ENCODE peak calls at places on chromosomes 13 and 19, in five cellular contexts. W is fibroblast of lung, P is kidney, S is IMR-90, Q is endothelial cell of umbilical vein. J is an unnamed sample.

GRCh38 chr13:83184819-83185218 is 697.5 kb downstream of the SLITRK1 start:
- DNase-seq in W (peak; percentile 29), S (peak; percentile 79), Q (no peak), P (no peak), J (peak; percentile 90)

GRCh38 chr13:102236830-102237621 is 164.8 kb downstream of the FGF14 start:
- DNase-seq in W (no peak), Q (no peak), S (no peak), P (no peak), J (no peak)

GRCh38 chr19:1336079-1336684 is 47.5 kb upstream of the NDUFS7 start:
- DNase-seq in P (no peak), S (no peak), Q (no peak), W (no peak), J (no peak)

GRCh38 chr13:94902722-94903407 is 190.5 kb upstream of the SOX21 start:
- DNase-seq in S (no peak), P (no peak), W (no peak), Q (no peak), J (no peak)

GRCh38 chr19:53308339-53308811 is 25.2 kb upstream of the ZNF845 start:
- DNase-seq in Q (peak; percentile 6), W (no peak), S (no peak), P (no peak), J (peak; percentile 48)

GRCh38 chr13:52882803-52883202 is 34.4 kb upstream of the PCDH8 start:
- DNase-seq in Q (no peak), S (no peak), P (no peak), W (no peak), J (no peak)

GRCh38 chr19:49692102-49692599 is 1.2 kb downstream of the CPT1C start:
- DNase-seq in S (no peak), W (no peak), P (no peak), Q (no peak), J (no peak)

GRCh38 chr13:99307648-99308339 is 595 bp upstream of the GPR183 start:
- DNase-seq in S (peak; percentile 83), P (no peak), W (peak; percentile 90), Q (peak; percentile 84), J (peak; percentile 72)

GRCh38 chr13:30156270-30156669 is 151.1 kb downstream of the KATNAL1 start:
- DNase-seq in Q (no peak), P (no peak), W (no peak), S (peak; percentile 33), J (no peak)

GRCh38 chr13:29125934-29126424 is 305.8 kb downstream of the MTUS2 start:
- DNase-seq in S (no peak), P (no peak), W (no peak), Q (no peak), J (no peak)

DNA sequence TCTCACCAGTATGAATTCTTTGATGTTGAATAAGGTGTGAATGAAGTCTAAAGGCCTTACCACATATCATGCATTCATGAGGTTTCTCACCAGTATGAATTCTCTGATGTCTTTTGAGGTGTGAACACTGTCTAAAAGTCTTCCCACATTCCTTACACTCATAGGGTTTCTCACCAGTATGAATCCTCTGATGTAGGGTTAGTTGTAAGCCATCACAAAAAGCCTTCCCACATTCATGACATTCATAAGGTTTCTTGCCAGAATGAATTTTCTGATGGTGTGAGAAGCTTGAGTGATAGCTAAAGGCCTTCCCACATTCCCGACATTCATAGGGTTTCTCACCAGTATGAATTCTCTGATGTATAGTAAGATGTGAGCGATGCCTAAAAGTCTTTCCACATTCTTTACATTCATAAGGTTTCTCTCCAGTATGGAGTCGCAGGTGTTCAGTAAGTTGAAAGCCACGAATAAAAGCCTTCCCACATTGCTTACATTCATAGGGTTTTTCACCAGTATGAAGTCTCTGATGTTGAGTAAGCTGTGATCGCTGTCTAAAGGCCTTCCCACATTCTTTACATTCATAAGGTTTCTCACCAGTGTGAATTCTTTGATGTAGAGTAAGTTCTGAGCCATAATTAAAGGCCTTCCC is 27.7 kb downstream of the ZNF461 start:
- DNase-seq in S (no peak), Q (peak; percentile 1), P (no peak), W (peak; percentile 4), J (no peak)
- H3K9me3 ChIP-seq in S (peaks cover 80% of the 10 kb centered on the region), Q (peaks cover 8% of the 10 kb centered on the region), P (peaks cover 70% of the 10 kb centered on the region), W (no peaks in the 10 kb centered on the region), J (peaks cover 99% of the 10 kb centered on the region)

GRCh38 chr19:44774614-44775013 is 3.1 kb upstream of the CBLC start:
- DNase-seq in Q (no peak), S (no peak), P (no peak), W (no peak), J (no peak)
- H3K9ac ChIP-seq in Q (no peak overlapping the region), S (peak overlapping the region; percentile 61), P (no peak overlapping the region), W (no peak overlapping the region), J (no peak overlapping the region)

DNA sequence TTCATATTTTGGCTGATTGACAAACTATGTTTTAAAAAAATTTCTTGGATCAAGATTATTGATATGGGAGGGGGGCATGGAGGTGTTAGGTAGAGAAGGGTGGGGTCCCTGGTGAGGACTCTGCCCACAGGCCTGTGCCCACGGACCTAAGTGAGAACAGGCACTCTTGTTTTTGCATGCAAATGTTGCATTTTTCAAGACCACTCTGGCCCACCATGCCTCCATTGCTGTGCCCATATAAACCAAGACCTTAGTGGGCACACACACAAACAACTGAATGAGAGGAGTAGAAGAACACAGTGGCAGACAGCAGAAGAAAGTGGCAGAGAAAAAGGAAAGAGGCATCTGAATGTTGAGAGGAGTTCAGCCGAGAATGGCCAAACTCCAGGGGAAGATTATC is 69.6 kb upstream of the ZNF98 start:
- DNase-seq in Q (no peak), S (no peak), P (no peak), W (no peak), J (no peak)
- H3K9me3 ChIP-seq in Q (no peaks in the 10 kb centered on the region), S (peaks cover 25% of the 10 kb centered on the region), P (peaks cover 4% of the 10 kb centered on the region), W (no peaks in the 10 kb centered on the region), J (peaks cover 80% of the 10 kb centered on the region)

GRCh38 chr13:40586886-40587285 is 79.6 kb downstream of the FOXO1 start:
- DNase-seq in Q (peak; percentile 45), P (no peak), S (no peak), W (no peak), J (no peak)

GRCh38 chr13:40590112-40590862 is 76.2 kb downstream of the FOXO1 start:
- DNase-seq in Q (no peak), W (no peak), S (no peak), P (no peak), J (no peak)

GRCh38 chr13:40589285-40590109 is 76.9 kb downstream of the FOXO1 start:
- DNase-seq in S (no peak), Q (peak; percentile 94), P (no peak), W (peak; percentile 77), J (no peak)

GRCh38 chr13:40585911-40586471 is 80.5 kb downstream of the FOXO1 start:
- DNase-seq in S (no peak), W (no peak), Q (peak; percentile 85), P (no peak), J (no peak)

GRCh38 chr13:40588101-40588500 is 78.3 kb downstream of the FOXO1 start:
- DNase-seq in Q (no peak), S (no peak), P (no peak), W (no peak), J (no peak)
- H3K9ac ChIP-seq in Q (no peak overlapping the region), S (no peak overlapping the region), P (no peak overlapping the region), W (no peak overlapping the region), J (no peak overlapping the region)

DNA sequence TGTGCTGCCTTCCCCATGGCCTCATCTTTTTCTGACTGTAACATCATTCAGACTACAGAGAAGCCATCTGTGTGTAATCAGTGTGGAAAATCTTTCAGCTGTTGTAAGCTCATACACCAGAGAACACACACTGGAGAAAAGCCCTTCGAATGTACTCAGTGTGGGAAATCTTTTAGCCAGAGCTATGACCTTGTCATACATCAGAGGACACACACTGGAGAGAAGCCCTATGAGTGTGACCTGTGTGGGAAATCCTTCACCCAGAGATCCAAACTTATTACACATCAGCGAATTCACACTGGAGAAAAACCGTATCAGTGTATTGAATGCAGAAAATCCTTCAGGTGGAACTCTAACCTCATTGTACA is 17.2 kb upstream of the ZNF8 start:
- DNase-seq in P (no peak), S (no peak), W (peak; percentile 20), Q (no peak), J (no peak)
- H3K9me3 ChIP-seq in P (peaks cover 68% of the 10 kb centered on the region), S (peaks cover 98% of the 10 kb centered on the region), W (peaks cover 20% of the 10 kb centered on the region), Q (peaks cover 47% of the 10 kb centered on the region), J (peaks cover 100% of the 10 kb centered on the region)

GRCh38 chr19:40576181-40576584 is 490 bp upstream of the SHKBP1 start:
- DNase-seq in W (no peak), S (no peak), Q (no peak), P (no peak), J (no peak)
- H3K9ac ChIP-seq in W (no peak overlapping the region), S (no peak overlapping the region), Q (peak overlapping the region; percentile 5), P (no peak overlapping the region), J (peak overlapping the region; percentile 34)

DNA sequence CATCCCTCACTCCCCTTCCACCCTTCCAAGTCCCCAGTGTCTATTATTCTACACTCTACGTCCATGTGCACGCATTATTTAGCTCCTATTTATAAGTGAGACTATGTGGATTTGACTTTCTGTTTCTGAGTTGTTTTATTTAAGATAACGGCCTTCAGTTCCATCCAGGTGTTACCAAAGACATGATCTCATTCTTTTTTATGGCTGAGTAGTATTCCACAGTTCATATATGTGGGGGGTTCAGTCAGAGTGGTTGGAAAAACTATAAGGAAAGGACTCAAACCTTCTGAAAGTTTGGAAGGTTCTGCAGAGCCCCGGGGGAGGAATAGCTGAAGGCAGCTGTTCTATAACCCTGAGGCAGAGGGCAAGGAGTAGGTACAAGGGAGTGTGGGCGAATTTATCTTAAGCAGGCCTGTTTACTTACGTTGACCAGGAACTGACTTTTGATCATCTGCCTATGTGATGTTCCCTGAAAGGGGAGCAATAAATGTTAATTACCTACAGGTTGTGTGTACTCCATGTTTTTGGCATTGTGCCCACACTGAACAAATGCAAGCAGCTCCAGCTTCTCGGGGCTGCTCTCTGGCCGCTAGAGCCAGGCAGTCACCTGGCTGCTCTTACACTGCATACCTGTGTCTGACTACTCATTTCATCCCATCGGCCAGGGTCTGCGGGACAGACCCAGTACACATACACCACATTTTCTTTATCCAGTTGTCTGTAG is 13.5 kb upstream of the ADGRE1 start:
- DNase-seq in S (no peak), W (no peak), P (no peak), Q (no peak), J (no peak)
- H3K9me3 ChIP-seq in S (peaks cover 8% of the 10 kb centered on the region), W (no peaks in the 10 kb centered on the region), P (no peaks in the 10 kb centered on the region), Q (no peaks in the 10 kb centered on the region), J (peaks cover under 1% of the 10 kb centered on the region)

GRCh38 chr19:10338940-10339339 is 484 bp downstream of the ICAM3 start:
- DNase-seq in S (no peak), W (no peak), P (no peak), Q (no peak), J (no peak)
- H3K9ac ChIP-seq in S (no peak overlapping the region), W (no peak overlapping the region), P (no peak overlapping the region), Q (no peak overlapping the region), J (no peak overlapping the region)

DNA sequence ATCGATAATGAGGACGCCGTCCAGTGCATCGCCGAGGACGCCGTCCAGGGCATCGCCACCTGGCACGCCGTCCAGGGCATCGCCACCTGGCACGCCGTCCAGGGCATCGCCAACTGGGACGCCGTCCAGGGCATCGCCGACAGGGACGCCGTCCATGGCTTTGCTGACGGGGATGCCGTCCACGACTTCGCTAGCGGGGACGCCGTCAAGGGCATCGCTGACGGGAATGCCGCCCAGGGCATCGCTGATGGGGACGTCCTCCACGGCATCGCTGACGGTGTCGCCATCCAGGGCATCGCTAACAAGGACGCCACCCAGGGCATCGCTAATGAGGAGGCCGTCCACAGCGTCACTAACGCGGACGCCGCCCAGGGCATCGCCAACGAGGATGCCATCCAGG is 946.5 kb downstream of the TUBA3C start:
- DNase-seq in S (no peak), W (no peak), Q (no peak), P (no peak), J (no peak)
- H3K9me3 ChIP-seq in S (peaks cover 33% of the 10 kb centered on the region), W (peaks cover 2% of the 10 kb centered on the region), Q (peaks cover 20% of the 10 kb centered on the region), P (no peaks in the 10 kb centered on the region), J (no peaks in the 10 kb centered on the region)

J was measured in adipocyte.